ENCODE peak calls at places on chromosomes 4 and X, in six cellular contexts. One of them, this sample, is unnamed.

GRCh38 chrX:78118628-78119027 is 14.6 kb downstream of the PGK1 start:
- DNase-seq in K562: no peak
- DNase-seq in NB4: no peak
- DNase-seq in endothelial cell of umbilical vein: no peak
- DNase-seq in HepG2: no peak
- DNase-seq in GM12878: no peak
- DNase-seq in this sample: no peak

GRCh38 chr4:122772311-122772710 is 39.8 kb downstream of the BBS12 start:
- DNase-seq in K562: no peak
- DNase-seq in NB4: no peak
- DNase-seq in endothelial cell of umbilical vein: no peak
- DNase-seq in HepG2: no peak
- DNase-seq in GM12878: no peak
- DNase-seq in this sample: no peak

GRCh38 chrX:10175317-10175871 is 18.6 kb downstream of the CLCN4 start:
- DNase-seq in K562: peak
- DNase-seq in NB4: peak
- DNase-seq in endothelial cell of umbilical vein: peak
- DNase-seq in HepG2: no peak
- DNase-seq in GM12878: no peak
- DNase-seq in this sample: no peak

GRCh38 chrX:151384807-151385206 is 12.2 kb upstream of the VMA21 start:
- DNase-seq in K562: no peak
- DNase-seq in NB4: no peak
- DNase-seq in endothelial cell of umbilical vein: no peak
- DNase-seq in HepG2: no peak
- DNase-seq in GM12878: no peak
- DNase-seq in this sample: no peak

GRCh38 chr4:136812100-136812880 is 720.0 kb downstream of the PCDH18 start:
- DNase-seq in K562: no peak
- DNase-seq in NB4: no peak
- DNase-seq in endothelial cell of umbilical vein: no peak
- DNase-seq in HepG2: no peak
- DNase-seq in GM12878: no peak
- DNase-seq in this sample: no peak

GRCh38 chr4:190019023-190019858 is 7.8 kb downstream of the FRG2 start:
- DNase-seq in K562: no peak
- DNase-seq in NB4: no peak
- DNase-seq in endothelial cell of umbilical vein: no peak
- DNase-seq in HepG2: no peak
- DNase-seq in GM12878: no peak
- DNase-seq in this sample: no peak

GRCh38 chr4:132297346-132297745 is 851.7 kb upstream of the PCDH10 start:
- DNase-seq in K562: no peak
- DNase-seq in NB4: no peak
- DNase-seq in endothelial cell of umbilical vein: peak
- DNase-seq in HepG2: no peak
- DNase-seq in GM12878: no peak
- DNase-seq in this sample: no peak

GRCh38 chrX:55598333-55598732 is 24.9 kb upstream of the FOXR2 start:
- DNase-seq in K562: no peak
- DNase-seq in NB4: no peak
- DNase-seq in endothelial cell of umbilical vein: no peak
- DNase-seq in HepG2: no peak
- DNase-seq in GM12878: no peak
- DNase-seq in this sample: no peak

GRCh38 chr4:4394644-4395043 is 7.7 kb downstream of the NSG1 start:
- DNase-seq in K562: no peak
- DNase-seq in NB4: no peak
- DNase-seq in endothelial cell of umbilical vein: no peak
- DNase-seq in HepG2: no peak
- DNase-seq in GM12878: no peak
- DNase-seq in this sample: peak

GRCh38 chr4:26081795-26082498 is 167.9 kb downstream of the SMIM20 start:
- DNase-seq in K562: peak
- DNase-seq in NB4: peak
- DNase-seq in endothelial cell of umbilical vein: peak
- DNase-seq in HepG2: peak
- DNase-seq in GM12878: no peak
- DNase-seq in this sample: peak

GRCh38 chrX:81259008-81259713 is 57.3 kb downstream of the SH3BGRL start:
- DNase-seq in K562: no peak
- DNase-seq in NB4: no peak
- DNase-seq in endothelial cell of umbilical vein: no peak
- DNase-seq in HepG2: no peak
- DNase-seq in GM12878: no peak
- DNase-seq in this sample: no peak

GRCh38 chrX:81294101-81294500 is 92.2 kb downstream of the SH3BGRL start:
- DNase-seq in K562: no peak
- DNase-seq in NB4: no peak
- DNase-seq in endothelial cell of umbilical vein: no peak
- DNase-seq in HepG2: no peak
- DNase-seq in GM12878: no peak
- DNase-seq in this sample: no peak

GRCh38 chr4:140061194-140061593 is 92.8 kb downstream of the MAML3 start:
- DNase-seq in K562: no peak
- DNase-seq in NB4: no peak
- DNase-seq in endothelial cell of umbilical vein: peak
- DNase-seq in HepG2: peak
- DNase-seq in GM12878: no peak
- DNase-seq in this sample: peak

GRCh38 chrX:23525531-23525930 is 141.8 kb upstream of the PRDX4 start:
- DNase-seq in K562: no peak
- DNase-seq in NB4: no peak
- DNase-seq in endothelial cell of umbilical vein: no peak
- DNase-seq in HepG2: no peak
- DNase-seq in GM12878: no peak
- DNase-seq in this sample: no peak

GRCh38 chrX:107355533-107355932 is 93.9 kb upstream of the FRMPD3 start:
- DNase-seq in K562: no peak
- DNase-seq in NB4: no peak
- DNase-seq in endothelial cell of umbilical vein: no peak
- DNase-seq in HepG2: no peak
- DNase-seq in GM12878: no peak
- DNase-seq in this sample: no peak

GRCh38 chr4:53943345-53944085 is 120.9 kb downstream of the CHIC2 start:
- DNase-seq in K562: no peak
- DNase-seq in NB4: peak
- DNase-seq in endothelial cell of umbilical vein: peak
- DNase-seq in HepG2: no peak
- DNase-seq in GM12878: no peak
- DNase-seq in this sample: peak

GRCh38 chr4:84258905-84259830 is 239.9 kb downstream of the NKX6-1 start:
- DNase-seq in K562: peak
- DNase-seq in NB4: peak
- DNase-seq in endothelial cell of umbilical vein: peak
- DNase-seq in HepG2: peak
- DNase-seq in GM12878: peak
- DNase-seq in this sample: peak

GRCh38 chr4:98950925-98951324 is 22.0 kb upstream of the EIF4E start:
- DNase-seq in K562: no peak
- DNase-seq in NB4: peak
- DNase-seq in endothelial cell of umbilical vein: no peak
- DNase-seq in HepG2: no peak
- DNase-seq in GM12878: no peak
- DNase-seq in this sample: no peak

GRCh38 chr4:184746532-184746870 is 12.6 kb upstream of the CENPU start:
- DNase-seq in K562: no peak
- DNase-seq in NB4: no peak
- DNase-seq in endothelial cell of umbilical vein: no peak
- DNase-seq in HepG2: no peak
- DNase-seq in GM12878: no peak
- DNase-seq in this sample: no peak

GRCh38 chrX:13489451-13489850 is 80.0 kb upstream of the EGFL6 start:
- DNase-seq in K562: no peak
- DNase-seq in NB4: no peak
- DNase-seq in endothelial cell of umbilical vein: peak
- DNase-seq in HepG2: no peak
- DNase-seq in GM12878: no peak
- DNase-seq in this sample: no peak

GRCh38 chr4:40212674-40213504 is 16.1 kb downstream of the RHOH start:
- DNase-seq in K562: no peak
- DNase-seq in NB4: no peak
- DNase-seq in endothelial cell of umbilical vein: no peak
- DNase-seq in HepG2: no peak
- DNase-seq in GM12878: no peak
- DNase-seq in this sample: no peak

GRCh38 chrX:53048169-53049126 is at the start of gene GPR173:
- DNase-seq in K562: no peak
- DNase-seq in NB4: no peak
- DNase-seq in endothelial cell of umbilical vein: peak
- DNase-seq in HepG2: no peak
- DNase-seq in GM12878: no peak
- DNase-seq in this sample: no peak

GRCh38 chr4:75723117-75723801 is 1.1 kb upstream of the USO1 start:
- DNase-seq in K562: no peak
- DNase-seq in NB4: peak
- DNase-seq in endothelial cell of umbilical vein: peak
- DNase-seq in HepG2: peak
- DNase-seq in GM12878: no peak
- DNase-seq in this sample: no peak

GRCh38 chr4:150849016-150849415 is 166.1 kb downstream of the LRBA start:
- DNase-seq in K562: no peak
- DNase-seq in NB4: no peak
- DNase-seq in endothelial cell of umbilical vein: no peak
- DNase-seq in HepG2: no peak
- DNase-seq in GM12878: no peak
- DNase-seq in this sample: no peak

GRCh38 chr4:159146007-159146330 is 43.1 kb downstream of the RAPGEF2 start:
- DNase-seq in K562: no peak
- DNase-seq in NB4: no peak
- DNase-seq in endothelial cell of umbilical vein: peak
- DNase-seq in HepG2: no peak
- DNase-seq in GM12878: no peak
- DNase-seq in this sample: no peak

GRCh38 chrX:106281383-106281782 is 113.3 kb downstream of the PWWP3B start:
- DNase-seq in K562: no peak
- DNase-seq in NB4: no peak
- DNase-seq in endothelial cell of umbilical vein: no peak
- DNase-seq in HepG2: no peak
- DNase-seq in GM12878: no peak
- DNase-seq in this sample: no peak

GRCh38 chr4:74659576-74660411 is 134.5 kb downstream of the BTC start:
- DNase-seq in K562: peak
- DNase-seq in NB4: peak
- DNase-seq in endothelial cell of umbilical vein: peak
- DNase-seq in HepG2: peak
- DNase-seq in GM12878: no peak
- DNase-seq in this sample: peak

GRCh38 chrX:118551426-118551825 is 55.8 kb downstream of the DOCK11 start:
- DNase-seq in K562: no peak
- DNase-seq in NB4: no peak
- DNase-seq in endothelial cell of umbilical vein: no peak
- DNase-seq in HepG2: no peak
- DNase-seq in GM12878: no peak
- DNase-seq in this sample: no peak

DNA sequence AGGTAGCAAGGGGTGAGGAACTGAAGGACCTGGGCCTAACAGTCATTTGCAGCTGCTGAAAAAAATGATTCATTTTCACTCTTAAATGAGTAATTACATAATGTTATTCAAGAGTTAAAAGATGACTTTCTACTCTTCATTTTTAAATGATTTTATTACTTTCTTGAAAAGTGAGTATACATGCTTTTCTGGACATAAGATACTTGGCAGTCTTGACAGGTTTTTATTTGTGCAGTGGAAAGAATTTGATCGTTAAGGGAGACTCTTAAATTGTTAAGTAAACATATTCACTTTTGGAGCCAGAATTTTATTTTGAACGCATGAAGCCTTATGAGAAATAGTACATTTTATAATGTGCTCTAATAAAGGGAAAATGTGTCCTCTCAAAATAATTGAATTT is 245.7 kb downstream of the TENM3 start:
- DNase-seq in K562: no peak
- DNase-seq in NB4: no peak
- DNase-seq in endothelial cell of umbilical vein: no peak
- DNase-seq in HepG2: no peak
- DNase-seq in GM12878: no peak
- DNase-seq in this sample: no peak
- TF ChIP-seq MYC in K562: no peak
- TF ChIP-seq MYC in NB4: no peak
- TF ChIP-seq MYC in endothelial cell of umbilical vein: no peak
- TF ChIP-seq MYC in HepG2: no peak
- TF ChIP-seq MYC in GM12878: no peak
- TF ChIP-seq MYC in this sample: no peak

DNA sequence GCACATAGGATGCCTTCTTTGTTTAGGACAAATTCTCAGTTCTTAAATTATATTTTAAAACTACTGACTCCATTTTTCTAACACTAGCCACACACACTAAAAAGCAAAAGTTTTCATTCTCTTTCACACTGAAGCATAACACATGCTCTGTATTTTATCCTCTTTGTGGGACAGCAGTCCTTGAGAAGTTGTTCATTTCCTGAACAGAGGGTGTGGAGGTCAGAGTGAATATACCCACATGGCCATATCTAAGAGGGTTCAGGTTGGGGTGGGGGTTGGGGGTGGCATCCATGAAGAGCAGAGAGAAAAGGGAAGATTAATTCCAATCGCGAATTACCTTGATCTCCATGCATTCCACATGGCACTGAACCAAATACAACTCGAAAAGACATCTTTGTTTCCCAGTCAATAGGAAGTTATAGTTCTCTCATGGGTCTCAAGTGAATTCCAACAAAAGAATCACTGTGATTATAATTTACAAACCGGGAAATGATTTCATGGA is 26.8 kb upstream of the AMELX start:
- DNase-seq in K562: peak
- DNase-seq in NB4: no peak
- DNase-seq in endothelial cell of umbilical vein: peak
- DNase-seq in HepG2: no peak
- DNase-seq in GM12878: no peak
- DNase-seq in this sample: no peak
- TF ChIP-seq MYC in K562: no peak
- TF ChIP-seq MYC in NB4: no peak
- TF ChIP-seq MYC in endothelial cell of umbilical vein: no peak
- TF ChIP-seq MYC in HepG2: no peak
- TF ChIP-seq MYC in GM12878: no peak
- TF ChIP-seq MYC in this sample: no peak

GRCh38 chr4:48375651-48376291 is 34.4 kb downstream of the SLAIN2 start:
- DNase-seq in K562: no peak
- DNase-seq in NB4: peak
- DNase-seq in endothelial cell of umbilical vein: peak
- DNase-seq in HepG2: peak
- DNase-seq in GM12878: no peak
- DNase-seq in this sample: no peak
- TF ChIP-seq MYC in K562: no peak
- TF ChIP-seq MYC in NB4: no peak
- TF ChIP-seq MYC in endothelial cell of umbilical vein: no peak
- TF ChIP-seq MYC in HepG2: no peak
- TF ChIP-seq MYC in GM12878: no peak
- TF ChIP-seq MYC in this sample: no peak

DNA sequence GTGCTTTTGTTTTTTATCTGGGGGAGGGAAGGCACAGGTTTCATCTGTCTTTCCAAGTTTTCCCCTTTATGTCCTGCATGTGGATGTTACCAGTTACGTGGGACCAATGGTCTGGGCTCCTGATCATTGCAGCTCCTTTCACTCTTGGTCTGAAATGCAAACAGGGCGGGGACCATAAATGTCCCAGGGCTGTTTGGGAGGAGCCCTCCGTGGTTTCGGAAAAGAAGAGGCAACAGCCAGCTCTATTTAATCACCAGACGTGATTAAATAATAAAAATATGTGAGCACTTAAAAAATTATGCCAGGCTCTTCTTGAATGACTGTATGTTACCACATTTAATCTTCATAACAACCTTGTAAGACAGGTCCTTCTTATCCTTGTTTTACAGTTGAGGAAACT is 30.8 kb upstream of the C1GALT1C1 start:
- DNase-seq in K562: no peak
- DNase-seq in NB4: no peak
- DNase-seq in endothelial cell of umbilical vein: no peak
- DNase-seq in HepG2: no peak
- DNase-seq in GM12878: no peak
- DNase-seq in this sample: no peak
- TF ChIP-seq MYC in K562: no peak
- TF ChIP-seq MYC in NB4: no peak
- TF ChIP-seq MYC in endothelial cell of umbilical vein: no peak
- TF ChIP-seq MYC in HepG2: no peak
- TF ChIP-seq MYC in GM12878: no peak
- TF ChIP-seq MYC in this sample: no peak

This sample was measured in A549.